ENCODE peak calls at places on chromosomes 5 and 9, in four cellular contexts. One of them, this sample, is unnamed.

GRCh38 chr5:127012933-127013332 is 17.4 kb downstream of the MARCHF3 start:
- DNase-seq in Daoy: peak; percentile 63
- DNase-seq in activated CD4-positive, alpha-beta T cell treated with anti-CD3 and anti-CD28 coated beads for 24 hours: no peak
- DNase-seq in neuronal stem cell: no peak
- DNase-seq in this sample: no peak

GRCh38 chr5:74336286-74336685 is 304.2 kb downstream of the ENC1 start:
- DNase-seq in neuronal stem cell: no peak
- DNase-seq in Daoy: peak; percentile 23
- DNase-seq in activated CD4-positive, alpha-beta T cell treated with anti-CD3 and anti-CD28 coated beads for 24 hours: no peak
- DNase-seq in this sample: no peak

GRCh38 chr5:179235416-179236400 is 109.6 kb downstream of the ADAMTS2 start:
- DNase-seq in activated CD4-positive, alpha-beta T cell treated with anti-CD3 and anti-CD28 coated beads for 24 hours: no peak
- DNase-seq in neuronal stem cell: no peak
- DNase-seq in Daoy: no peak
- DNase-seq in this sample: no peak

GRCh38 chr5:147742151-147742550 is 40.4 kb downstream of the JAKMIP2 start:
- DNase-seq in activated CD4-positive, alpha-beta T cell treated with anti-CD3 and anti-CD28 coated beads for 24 hours: no peak
- DNase-seq in Daoy: no peak
- DNase-seq in neuronal stem cell: no peak
- DNase-seq in this sample: no peak

GRCh38 chr5:33890147-33890546 is 1.6 kb downstream of the ADAMTS12 start:
- DNase-seq in neuronal stem cell: no peak
- DNase-seq in Daoy: no peak
- DNase-seq in activated CD4-positive, alpha-beta T cell treated with anti-CD3 and anti-CD28 coated beads for 24 hours: no peak
- DNase-seq in this sample: no peak

GRCh38 chr5:96663608-96664007 is 1.4 kb downstream of the CAST start:
- DNase-seq in activated CD4-positive, alpha-beta T cell treated with anti-CD3 and anti-CD28 coated beads for 24 hours: no peak
- DNase-seq in neuronal stem cell: no peak
- DNase-seq in Daoy: no peak
- DNase-seq in this sample: no peak

GRCh38 chr5:37814699-37815098 is 25.1 kb downstream of the GDNF start:
- DNase-seq in neuronal stem cell: no peak
- DNase-seq in activated CD4-positive, alpha-beta T cell treated with anti-CD3 and anti-CD28 coated beads for 24 hours: no peak
- DNase-seq in Daoy: peak; percentile 80
- DNase-seq in this sample: no peak

GRCh38 chr5:178388381-178389030 is 155.9 kb upstream of the PHYKPL start:
- DNase-seq in neuronal stem cell: no peak
- DNase-seq in Daoy: peak; percentile 77
- DNase-seq in activated CD4-positive, alpha-beta T cell treated with anti-CD3 and anti-CD28 coated beads for 24 hours: no peak
- DNase-seq in this sample: no peak

GRCh38 chr9:6925841-6926240 is 168.1 kb downstream of the KDM4C start:
- DNase-seq in Daoy: no peak
- DNase-seq in neuronal stem cell: no peak
- DNase-seq in activated CD4-positive, alpha-beta T cell treated with anti-CD3 and anti-CD28 coated beads for 24 hours: no peak
- DNase-seq in this sample: no peak

GRCh38 chr9:127763918-127764384 is 14.5 kb downstream of the SH2D3C start:
- DNase-seq in Daoy: peak; percentile 54
- DNase-seq in activated CD4-positive, alpha-beta T cell treated with anti-CD3 and anti-CD28 coated beads for 24 hours: no peak
- DNase-seq in neuronal stem cell: peak; percentile 35
- DNase-seq in this sample: no peak

GRCh38 chr5:6545770-6546690 is 86.8 kb downstream of the NSUN2 start:
- DNase-seq in neuronal stem cell: no peak
- DNase-seq in Daoy: no peak
- DNase-seq in activated CD4-positive, alpha-beta T cell treated with anti-CD3 and anti-CD28 coated beads for 24 hours: no peak
- DNase-seq in this sample: no peak

GRCh38 chr5:21834863-21835262 is 1018.3 kb downstream of the CDH12 start:
- DNase-seq in Daoy: no peak
- DNase-seq in activated CD4-positive, alpha-beta T cell treated with anti-CD3 and anti-CD28 coated beads for 24 hours: no peak
- DNase-seq in neuronal stem cell: no peak
- DNase-seq in this sample: no peak

GRCh38 chr5:149135536-149136201 is 5.6 kb upstream of the ABLIM3 start:
- DNase-seq in Daoy: peak; percentile 71
- DNase-seq in activated CD4-positive, alpha-beta T cell treated with anti-CD3 and anti-CD28 coated beads for 24 hours: no peak
- DNase-seq in neuronal stem cell: no peak
- DNase-seq in this sample: no peak

GRCh38 chr5:68424799-68425537 is 209.4 kb downstream of the PIK3R1 start:
- DNase-seq in Daoy: peak; percentile 28
- DNase-seq in activated CD4-positive, alpha-beta T cell treated with anti-CD3 and anti-CD28 coated beads for 24 hours: no peak
- DNase-seq in neuronal stem cell: no peak
- DNase-seq in this sample: no peak

GRCh38 chr5:27318701-27319100 is 280.3 kb upstream of the CDH9 start:
- DNase-seq in Daoy: no peak
- DNase-seq in activated CD4-positive, alpha-beta T cell treated with anti-CD3 and anti-CD28 coated beads for 24 hours: no peak
- DNase-seq in neuronal stem cell: no peak
- DNase-seq in this sample: no peak

GRCh38 chr5:33433303-33434255 is 7.2 kb upstream of the TARS1 start:
- DNase-seq in neuronal stem cell: no peak
- DNase-seq in Daoy: no peak
- DNase-seq in activated CD4-positive, alpha-beta T cell treated with anti-CD3 and anti-CD28 coated beads for 24 hours: no peak
- DNase-seq in this sample: no peak

GRCh38 chr5:71778678-71779276 is 59.7 kb downstream of the CARTPT start:
- DNase-seq in neuronal stem cell: peak; percentile 27
- DNase-seq in Daoy: peak; percentile 61
- DNase-seq in activated CD4-positive, alpha-beta T cell treated with anti-CD3 and anti-CD28 coated beads for 24 hours: no peak
- DNase-seq in this sample: no peak

GRCh38 chr9:121282309-121283071 is 14.5 kb downstream of the GSN start:
- DNase-seq in activated CD4-positive, alpha-beta T cell treated with anti-CD3 and anti-CD28 coated beads for 24 hours: no peak
- DNase-seq in Daoy: peak; percentile 79
- DNase-seq in neuronal stem cell: no peak
- DNase-seq in this sample: no peak

GRCh38 chr5:150350524-150351344 is 6.8 kb upstream of the TCOF1 start:
- DNase-seq in neuronal stem cell: peak; percentile 36
- DNase-seq in Daoy: peak; percentile 72
- DNase-seq in activated CD4-positive, alpha-beta T cell treated with anti-CD3 and anti-CD28 coated beads for 24 hours: peak; percentile 14
- DNase-seq in this sample: no peak

GRCh38 chr5:1000329-1000728 is 8.3 kb upstream of the NKD2 start:
- DNase-seq in activated CD4-positive, alpha-beta T cell treated with anti-CD3 and anti-CD28 coated beads for 24 hours: no peak
- DNase-seq in Daoy: no peak
- DNase-seq in neuronal stem cell: no peak
- DNase-seq in this sample: no peak

GRCh38 chr9:133974631-133975341 is 17.3 kb downstream of the VAV2 start:
- DNase-seq in Daoy: no peak
- DNase-seq in activated CD4-positive, alpha-beta T cell treated with anti-CD3 and anti-CD28 coated beads for 24 hours: no peak
- DNase-seq in neuronal stem cell: no peak
- DNase-seq in this sample: no peak

GRCh38 chr9:133225171-133226011 is 16.3 kb upstream of the OBP2B start:
- DNase-seq in neuronal stem cell: no peak
- DNase-seq in Daoy: no peak
- DNase-seq in activated CD4-positive, alpha-beta T cell treated with anti-CD3 and anti-CD28 coated beads for 24 hours: no peak
- DNase-seq in this sample: no peak

GRCh38 chr5:135264451-135265445 is 134.3 kb downstream of the MACROH2A1 start:
- DNase-seq in neuronal stem cell: no peak
- DNase-seq in Daoy: no peak
- DNase-seq in activated CD4-positive, alpha-beta T cell treated with anti-CD3 and anti-CD28 coated beads for 24 hours: no peak
- DNase-seq in this sample: no peak

GRCh38 chr5:42944989-42945388 is 95.1 kb downstream of the ANXA2R start:
- DNase-seq in neuronal stem cell: no peak
- DNase-seq in Daoy: peak; percentile 91
- DNase-seq in activated CD4-positive, alpha-beta T cell treated with anti-CD3 and anti-CD28 coated beads for 24 hours: no peak
- DNase-seq in this sample: no peak

This sample was measured in NCI-H1048.